ENCODE peak calls at places on chromosomes 4 and X, in five cellular contexts. D is A549, N is lower lobe of right lung, C is tibial nerve, F is body of pancreas. H is an unnamed sample. For H3K4me1, the result is how much of the 10 kb centered on the place peaks cover.

GRCh38 chr4:69531251-69531650 is 35.5 kb upstream of the UGT2B4 start:
- DNase-seq in N (no peak), C (no peak), D (no peak), F (no peak), H (no peak)

GRCh38 chr4:30866444-30866843 is 146.3 kb downstream of the PCDH7 start:
- DNase-seq in D (no peak), C (no peak), N (no peak), F (no peak), H (no peak)

GRCh38 chr4:102263024-102263787 is 82.1 kb downstream of the SLC39A8 start:
- DNase-seq in F (no peak), D (peak), N (no peak), C (peak), H (no peak)

GRCh38 chr4:167885872-167886271 is 206.5 kb upstream of the ANXA10 start:
- DNase-seq in D (no peak), F (no peak), N (no peak), C (no peak), H (no peak)

GRCh38 chrX:136176399-136176825 is 29.1 kb downstream of the FHL1 start:
- DNase-seq in F (no peak), N (no peak), D (no peak), C (peak), H (no peak)

GRCh38 chrX:26783512-26784225 is 567.7 kb downstream of the MAGEB5 start:
- DNase-seq in C (no peak), F (peak), N (no peak), D (no peak), H (no peak)

GRCh38 chr4:2535386-2536192 is 858 bp upstream of the FAM193A start:
- DNase-seq in N (peak), C (peak), F (peak), D (no peak), H (peak)

GRCh38 chr4:166724369-166724768 is 509.9 kb downstream of the SPOCK3 start:
- DNase-seq in D (no peak), F (no peak), N (no peak), C (no peak), H (no peak)

GRCh38 chrX:41922694-41923171 is 621 bp downstream of the CASK start:
- DNase-seq in N (peak), C (no peak), F (peak), D (peak), H (no peak)

GRCh38 chr4:53592128-53592527 is 842 bp upstream of the LNX1 start:
- DNase-seq in C (no peak), D (no peak), N (no peak), F (peak), H (no peak)

GRCh38 chr4:73187325-73187724 is 71.3 kb downstream of the ANKRD17 start:
- DNase-seq in F (no peak), D (no peak), C (no peak), N (no peak), H (no peak)

GRCh38 chr4:45363931-45364330 is 637.6 kb upstream of the GNPDA2 start:
- DNase-seq in D (no peak), N (no peak), C (no peak), F (no peak), H (no peak)

GRCh38 chr4:8736083-8736825 is 135.4 kb downstream of the HMX1 start:
- DNase-seq in N (no peak), C (no peak), F (no peak), D (no peak), H (no peak)

GRCh38 chrX:42496239-42496638 is 281.7 kb downstream of the PPP1R2C start:
- DNase-seq in C (no peak), F (no peak), N (no peak), D (no peak), H (no peak)

GRCh38 chr4:53010320-53010719 is 148.2 kb downstream of the RASL11B start:
- DNase-seq in N (no peak), D (no peak), C (peak), F (peak), H (no peak)

GRCh38 chrX:65706041-65706828 is 38.8 kb downstream of the MSN start:
- DNase-seq in D (peak), F (peak), N (no peak), C (no peak), H (no peak)

GRCh38 chrX:26414534-26414933 is 198.6 kb downstream of the MAGEB5 start:
- DNase-seq in D (no peak), F (no peak), C (no peak), N (no peak), H (no peak)

GRCh38 chr4:153260553-153261306 is 56.5 kb downstream of the TRIM2 start:
- DNase-seq in C (no peak), N (no peak), F (no peak), D (no peak), H (no peak)

GRCh38 chr4:102541708-102542107 is 40.5 kb downstream of the NFKB1 start:
- DNase-seq in N (no peak), C (no peak), D (no peak), F (no peak), H (peak)

GRCh38 chr4:177320721-177321120 is 11.0 kb downstream of the NEIL3 start:
- DNase-seq in D (no peak), C (no peak), N (no peak), F (no peak), H (peak)
- H3K4me1 ChIP-seq in D (half or more), C (under half), N (under half), F (under half), H (under half)

DNA sequence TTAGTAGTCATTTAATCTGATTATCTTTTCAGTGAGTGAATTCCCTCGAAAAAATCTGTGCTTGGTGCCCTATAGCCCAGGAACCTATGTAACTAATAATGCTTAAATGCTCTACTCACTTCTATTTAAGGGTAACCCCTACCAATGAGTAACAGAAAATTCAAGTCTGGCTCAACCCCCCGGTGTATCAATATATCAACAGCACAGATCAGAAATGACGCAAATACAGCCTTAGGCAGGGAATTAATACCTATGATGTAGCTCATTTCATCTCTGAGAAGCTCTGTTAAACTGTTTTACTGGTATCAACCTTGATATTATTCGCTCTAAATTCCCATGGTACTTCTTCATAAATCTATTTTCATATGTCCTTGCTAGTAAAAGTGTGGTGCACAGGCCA is 28.6 kb downstream of the PDGFC start:
- DNase-seq in F (no peak), N (no peak), C (no peak), D (no peak), H (no peak)
- H3K4me1 ChIP-seq in F (under half), N (under half), C (half or more), D (under half), H (under half)

GRCh38 chr4:159298502-159298901 is 195.6 kb downstream of the RAPGEF2 start:
- DNase-seq in C (no peak), F (no peak), N (no peak), D (no peak), H (no peak)

GRCh38 chr4:159296061-159296460 is 193.2 kb downstream of the RAPGEF2 start:
- DNase-seq in C (no peak), D (no peak), F (no peak), N (no peak), H (no peak)

GRCh38 chr4:159292137-159292896 is 189.4 kb downstream of the RAPGEF2 start:
- DNase-seq in N (no peak), D (no peak), C (no peak), F (no peak), H (no peak)

GRCh38 chr4:159291176-159291575 is 188.3 kb downstream of the RAPGEF2 start:
- DNase-seq in D (no peak), C (no peak), N (no peak), F (no peak), H (no peak)

DNA sequence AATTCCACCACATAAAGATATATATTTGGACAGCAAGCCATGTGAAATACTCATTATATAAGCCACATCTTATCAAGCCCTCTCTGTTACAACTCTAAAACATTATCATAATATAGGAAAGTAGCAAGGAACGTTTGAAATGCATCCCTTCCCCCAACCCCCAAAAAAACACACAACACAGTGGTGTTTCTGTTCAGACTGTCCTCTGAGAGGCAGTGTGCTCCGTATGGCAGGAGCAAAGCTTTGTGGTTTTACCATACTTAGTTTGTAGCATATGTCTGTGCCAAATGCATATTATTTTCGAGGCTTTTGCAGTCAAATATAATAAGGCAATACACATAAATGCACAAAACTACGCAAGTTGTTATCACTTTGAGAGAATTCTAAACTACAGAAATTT is 194.2 kb downstream of the RAPGEF2 start:
- DNase-seq in N (no peak), D (no peak), C (no peak), F (no peak), H (no peak)
- H3K4me1 ChIP-seq in N (under half), D (half or more), C (under half), F (under half), H (under half)

GRCh38 chr4:98287328-98287727 is 26.1 kb downstream of the RAP1GDS1 start:
- DNase-seq in F (no peak), N (no peak), C (no peak), D (no peak), H (no peak)

GRCh38 chr4:98285676-98286075 is 24.5 kb downstream of the RAP1GDS1 start:
- DNase-seq in C (no peak), D (no peak), N (no peak), F (no peak), H (no peak)

GRCh38 chr4:98290511-98290910 is 29.3 kb downstream of the RAP1GDS1 start:
- DNase-seq in N (no peak), F (no peak), D (no peak), C (no peak), H (no peak)

GRCh38 chr4:98293089-98293887 is 32.1 kb downstream of the RAP1GDS1 start:
- DNase-seq in N (no peak), C (no peak), F (no peak), D (no peak), H (no peak)

GRCh38 chr4:98289375-98289774 is 28.2 kb downstream of the RAP1GDS1 start:
- DNase-seq in F (no peak), D (no peak), N (no peak), C (no peak), H (no peak)
- H3K4me1 ChIP-seq in F (under half), D (under half), N (under half), C (under half), H (under half)

GRCh38 chr4:25539241-25539640 is 116.4 kb upstream of the SLC34A2 start:
- DNase-seq in N (no peak), F (no peak), D (no peak), C (no peak), H (no peak)

GRCh38 chr4:25538430-25538829 is 117.2 kb upstream of the SLC34A2 start:
- DNase-seq in D (no peak), C (no peak), F (no peak), N (no peak), H (no peak)

GRCh38 chr4:25535701-25536473 is 119.8 kb upstream of the SLC34A2 start:
- DNase-seq in D (no peak), C (no peak), N (peak), F (no peak), H (no peak)

GRCh38 chr4:25535278-25535677 is 120.4 kb upstream of the SLC34A2 start:
- DNase-seq in D (no peak), C (no peak), N (no peak), F (no peak), H (no peak)

DNA sequence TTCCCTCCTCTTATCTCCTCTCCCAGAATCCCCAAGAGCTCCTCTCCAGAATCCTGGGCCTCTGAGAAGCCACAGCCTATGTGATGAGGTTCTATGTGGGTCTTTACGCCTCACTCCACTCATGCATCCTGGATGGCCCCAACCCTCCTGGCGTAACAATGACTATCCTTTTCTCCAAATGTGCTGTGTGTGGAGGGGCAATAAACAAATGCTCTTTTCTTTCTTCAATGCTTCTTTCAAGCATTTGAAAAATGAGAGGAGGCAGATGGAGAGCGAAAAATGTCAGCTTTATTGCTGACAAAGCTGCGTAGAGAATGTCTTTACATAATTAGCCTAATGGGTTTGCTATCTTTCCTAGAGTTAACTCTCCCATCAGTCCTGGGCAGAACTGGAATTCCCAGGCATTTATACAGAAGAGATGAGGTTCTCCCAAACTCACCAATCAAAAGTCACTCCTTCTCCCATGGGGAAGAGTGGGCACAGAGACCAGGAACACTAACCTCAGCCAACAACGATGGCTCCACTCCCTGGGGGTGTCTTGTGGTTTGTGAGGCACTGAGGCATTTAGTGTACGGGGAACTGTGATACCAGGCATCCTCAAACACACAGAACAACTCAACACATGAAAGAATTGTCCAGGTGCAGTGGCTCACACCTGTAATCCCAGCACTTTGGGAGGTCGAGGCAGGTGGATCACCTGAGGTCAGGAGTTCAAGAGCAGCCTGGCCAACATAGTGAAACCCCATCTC is 118.9 kb upstream of the SLC34A2 start:
- DNase-seq in F (no peak), C (no peak), N (no peak), D (no peak), H (no peak)
- H3K4me1 ChIP-seq in F (under half), C (under half), N (under half), D (under half), H (under half)

GRCh38 chr4:85488416-85488815 is 13.5 kb downstream of the ARHGAP24 start:
- DNase-seq in F (no peak), C (no peak), D (no peak), N (no peak), H (no peak)
- H3K4me1 ChIP-seq in F (under half), C (under half), D (half or more), N (under half), H (under half)

DNA sequence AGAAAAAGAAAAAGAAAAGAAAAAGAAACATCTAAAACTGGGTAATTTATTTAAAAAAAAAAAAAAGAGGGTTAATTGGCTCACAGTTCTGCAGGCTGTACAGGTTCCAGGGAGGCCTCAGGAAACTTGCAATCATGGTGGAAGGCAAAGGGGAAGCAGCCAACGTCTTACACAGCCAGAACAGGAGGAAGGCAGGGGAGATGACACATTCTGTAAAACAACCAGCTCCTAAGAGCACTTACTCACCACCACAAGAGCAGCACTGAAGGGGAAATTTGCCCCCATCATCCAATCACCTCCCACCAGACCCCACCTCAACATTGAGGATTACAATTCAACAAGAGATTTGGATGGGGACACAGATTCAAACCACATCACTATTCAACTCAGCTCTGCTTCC is 36.8 kb upstream of the TMEM184C start:
- DNase-seq in N (no peak), F (no peak), D (no peak), C (no peak), H (no peak)
- H3K4me1 ChIP-seq in N (under half), F (under half), D (under half), C (under half), H (under half)

GRCh38 chrX:47194388-47194787 is 759 bp downstream of the UBA1 start:
- DNase-seq in N (no peak), D (no peak), C (no peak), F (no peak), H (no peak)
- H3K4me1 ChIP-seq in N (under half), D (under half), C (half or more), F (half or more), H (under half)